ENCODE peak calls at places on chromosomes 16 and 17, in four cellular contexts. Y, R, E and U are unnamed samples.

GRCh38 chr17:19756551-19756950 is 8.5 kb upstream of the ALDH3A1 start:
- DNase-seq in Y (no peak), E (no peak), R (no peak), U (no peak)

GRCh38 chr17:66893382-66893781 is 58.5 kb downstream of the CACNG5 start:
- DNase-seq in E (no peak), Y (no peak), R (no peak), U (no peak)

GRCh38 chr17:82663381-82664275 is 15.4 kb upstream of the WDR45B start:
- DNase-seq in R (no peak), E (no peak), Y (no peak), U (no peak)

GRCh38 chr16:12010388-12011251 is 34.1 kb downstream of the SNX29 start:
- DNase-seq in Y (peak), E (no peak), R (no peak), U (no peak)

GRCh38 chr16:11075163-11075562 is 130.8 kb downstream of the CLEC16A start:
- DNase-seq in Y (no peak), E (no peak), R (no peak), U (no peak)

GRCh38 chr17:35315283-35315682 is 58.1 kb downstream of the SLFN11 start:
- DNase-seq in E (no peak), Y (peak), R (no peak), U (no peak)

GRCh38 chr16:27679899-27680298 is 130.0 kb downstream of the KATNIP start:
- DNase-seq in Y (no peak), R (no peak), E (no peak), U (no peak)

GRCh38 chr16:29784901-29785500 is 5.5 kb upstream of the KIF22 start:
- DNase-seq in R (no peak), E (peak), Y (no peak), U (peak)

GRCh38 chr17:67779098-67779672 is 46.1 kb upstream of the BPTF start:
- DNase-seq in R (no peak), E (peak), Y (peak), U (peak)

GRCh38 chr17:81373536-81374160 is 21.6 kb upstream of the BAHCC1 start:
- DNase-seq in Y (no peak), E (no peak), R (no peak), U (no peak)